ENCODE peak calls at places on chromosomes 2 and 18, in seven cellular contexts. F is NT2/D1, N is fibroblast of pulmonary artery, O is heart left ventricle, G is AG10803, E is left lung, P is astrocyte of the cerebellum. Q is an unnamed sample.

GRCh38 chr2:115400940-115401339 is 958.5 kb downstream of the DPP10 start:
- DNase-seq in P (no peak), G (no peak), F (no peak), N (no peak), E (no peak), O (no peak), Q (no peak)

GRCh38 chr2:22560021-22560420 is 825.0 kb upstream of the KLHL29 start:
- DNase-seq in P (no peak), N (no peak), E (no peak), O (no peak), F (no peak), G (no peak), Q (no peak)

GRCh38 chr2:64634338-64635267 is 19.1 kb downstream of the SERTAD2 start:
- DNase-seq in N (peak), P (no peak), E (no peak), G (peak), F (no peak), O (no peak), Q (peak)

GRCh38 chr18:75346671-75347070 is 80.8 kb downstream of the SMIM21 start:
- DNase-seq in E (no peak), P (no peak), F (no peak), N (no peak), O (no peak), G (no peak), Q (no peak)

GRCh38 chr2:70937866-70938579 is 2.3 kb downstream of the ATP6V1B1 start:
- DNase-seq in F (no peak), O (no peak), E (no peak), G (no peak), P (no peak), N (no peak), Q (no peak)

GRCh38 chr2:159755788-159756187 is 42.2 kb downstream of the CD302 start:
- DNase-seq in P (no peak), G (no peak), E (no peak), N (peak), O (no peak), F (no peak), Q (peak)

GRCh38 chr2:166344286-166345113 is 31.2 kb downstream of the SCN9A start:
- DNase-seq in N (peak), P (peak), O (no peak), F (no peak), G (peak), E (no peak), Q (peak)

GRCh38 chr2:19576411-19576810 is 218.0 kb upstream of the OSR1 start:
- DNase-seq in N (peak), F (no peak), P (no peak), G (no peak), E (no peak), O (no peak), Q (peak)

GRCh38 chr2:207390302-207391095 is 139.3 kb upstream of the CREB1 start:
- DNase-seq in E (no peak), P (no peak), O (no peak), F (no peak), N (no peak), G (no peak), Q (no peak)

GRCh38 chr2:81542119-81542518 is 1237.6 kb upstream of the LRRTM1 start:
- DNase-seq in P (no peak), O (no peak), F (no peak), N (no peak), G (no peak), E (no peak), Q (no peak)

GRCh38 chr2:144402282-144402681 is 117.6 kb downstream of the ZEB2 start:
- DNase-seq in P (no peak), O (peak), N (no peak), F (no peak), E (peak), G (peak), Q (no peak)

GRCh38 chr2:215338883-215339679 is 27.2 kb downstream of the ATIC start:
- DNase-seq in G (no peak), O (no peak), P (no peak), E (no peak), N (no peak), F (no peak), Q (no peak)

GRCh38 chr2:186780701-186781316 is 68.2 kb downstream of the ZSWIM2 start:
- DNase-seq in E (no peak), G (peak), N (peak), F (peak), O (no peak), P (peak), Q (peak)

GRCh38 chr2:43192939-43193651 is 33.3 kb downstream of the ZFP36L2 start:
- DNase-seq in P (no peak), E (no peak), O (no peak), N (no peak), G (no peak), F (no peak), Q (no peak)

GRCh38 chr2:166343467-166343866 is 32.3 kb downstream of the SCN9A start:
- DNase-seq in F (no peak), G (no peak), P (no peak), E (no peak), N (no peak), O (no peak), Q (no peak)

GRCh38 chr18:33355263-33355662 is 85.3 kb downstream of the CCDC178 start:
- DNase-seq in G (no peak), P (no peak), N (no peak), E (no peak), F (no peak), O (no peak), Q (no peak)

GRCh38 chr2:21281876-21282514 is 158.2 kb downstream of the TDRD15 start:
- DNase-seq in G (no peak), O (no peak), N (no peak), P (no peak), F (no peak), E (no peak), Q (no peak)

GRCh38 chr2:159942149-159942548 is 120.3 kb downstream of the PLA2R1 start:
- DNase-seq in O (no peak), N (peak), F (no peak), E (no peak), P (no peak), G (peak), Q (peak)

GRCh38 chr2:12717191-12717987 is 653 bp downstream of the TRIB2 start:
- DNase-seq in P (no peak), N (peak), G (peak), E (peak), O (peak), F (no peak), Q (peak)

GRCh38 chr2:240205348-240205747 is 64.9 kb upstream of the OTOS start:
- DNase-seq in F (no peak), E (no peak), G (peak), O (no peak), P (no peak), N (peak), Q (peak)

GRCh38 chr2:83233284-83233683 is 1225.8 kb downstream of the SUCLG1 start:
- DNase-seq in E (no peak), P (no peak), G (no peak), F (no peak), N (no peak), O (no peak), Q (no peak)

GRCh38 chr2:233360771-233361176 is 6.5 kb downstream of the DGKD start:
- DNase-seq in N (no peak), O (no peak), E (no peak), G (no peak), F (no peak), P (no peak), Q (no peak)

GRCh38 chr2:231708773-231709635 is 679 bp downstream of the PTMA start:
- DNase-seq in G (peak), N (peak), P (no peak), F (no peak), O (peak), E (peak), Q (peak)

GRCh38 chr18:10500038-10500437 is 25.8 kb upstream of the NAPG start:
- DNase-seq in E (no peak), O (no peak), P (no peak), N (no peak), G (no peak), F (no peak), Q (no peak)

GRCh38 chr2:23418490-23418911 is 33.5 kb downstream of the KLHL29 start:
- DNase-seq in O (no peak), G (peak), P (no peak), F (no peak), N (peak), E (no peak), Q (peak)

GRCh38 chr2:215316336-215316735 is 4.5 kb downstream of the ATIC start:
- DNase-seq in N (no peak), O (no peak), E (no peak), F (no peak), G (no peak), P (no peak), Q (no peak)

GRCh38 chr2:37766087-37766486 is 94.6 kb upstream of the CDC42EP3 start:
- DNase-seq in P (no peak), G (peak), F (no peak), E (no peak), O (no peak), N (no peak), Q (no peak)
- H3K4me3 ChIP-seq in P (no peak), G (no peak), F (no peak), E (no peak), O (no peak), N (no peak), Q (no peak)

GRCh38 chr18:57953883-57954282 is 90.1 kb upstream of the NEDD4L start:
- DNase-seq in P (no peak), E (no peak), F (no peak), O (no peak), N (no peak), G (no peak), Q (no peak)

GRCh38 chr18:57951110-57951796 is 92.8 kb upstream of the NEDD4L start:
- DNase-seq in G (no peak), E (no peak), F (no peak), N (no peak), O (no peak), P (no peak), Q (no peak)

GRCh38 chr18:57954928-57955327 is 89.1 kb upstream of the NEDD4L start:
- DNase-seq in O (no peak), P (no peak), G (no peak), F (no peak), N (no peak), E (peak), Q (no peak)

GRCh38 chr18:57950542-57950941 is 93.5 kb upstream of the NEDD4L start:
- DNase-seq in F (no peak), O (no peak), P (no peak), E (no peak), G (no peak), N (no peak), Q (no peak)

DNA sequence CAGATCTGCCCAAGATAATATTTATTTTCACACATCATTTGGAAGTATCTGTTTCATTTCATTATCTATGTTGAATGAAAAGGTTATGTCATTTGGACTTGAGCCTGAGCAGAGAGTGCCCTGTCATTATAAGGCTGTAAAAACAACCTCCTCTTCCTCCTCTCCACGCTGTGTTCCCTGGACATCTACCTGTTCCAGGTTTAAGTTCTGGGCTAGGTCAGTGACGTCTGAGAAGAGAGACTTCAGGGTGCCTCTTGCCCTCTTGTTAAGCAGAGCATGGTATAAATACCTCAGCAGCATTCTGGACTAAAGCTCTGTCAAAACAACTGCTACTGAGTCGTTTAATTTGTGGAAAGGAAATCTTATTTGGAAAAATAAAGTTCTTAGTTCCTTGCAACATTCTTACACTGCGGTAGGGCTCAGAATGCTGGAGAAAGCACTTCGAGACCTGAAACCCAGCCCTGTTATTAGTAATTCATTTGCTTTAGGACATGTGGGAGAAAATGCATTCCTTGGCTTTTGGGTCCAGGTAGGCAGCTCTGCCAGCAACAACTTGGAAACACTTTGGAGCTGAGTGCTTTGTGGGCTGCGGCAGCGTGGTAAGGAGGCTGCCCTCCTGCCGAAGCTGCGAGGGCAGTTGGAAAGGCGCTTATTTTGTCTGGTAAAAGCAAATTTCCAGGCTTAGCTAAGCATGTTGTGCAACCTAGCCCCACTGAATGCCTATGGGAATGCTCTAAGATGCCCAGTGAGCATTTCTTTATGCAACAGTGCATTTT is 91.8 kb upstream of the NEDD4L start:
- DNase-seq in N (peak), O (no peak), E (peak), F (no peak), G (peak), P (no peak), Q (peak)
- H3K4me3 ChIP-seq in N (no peak), O (no peak), E (no peak), F (no peak), G (no peak), P (no peak), Q (no peak)

DNA sequence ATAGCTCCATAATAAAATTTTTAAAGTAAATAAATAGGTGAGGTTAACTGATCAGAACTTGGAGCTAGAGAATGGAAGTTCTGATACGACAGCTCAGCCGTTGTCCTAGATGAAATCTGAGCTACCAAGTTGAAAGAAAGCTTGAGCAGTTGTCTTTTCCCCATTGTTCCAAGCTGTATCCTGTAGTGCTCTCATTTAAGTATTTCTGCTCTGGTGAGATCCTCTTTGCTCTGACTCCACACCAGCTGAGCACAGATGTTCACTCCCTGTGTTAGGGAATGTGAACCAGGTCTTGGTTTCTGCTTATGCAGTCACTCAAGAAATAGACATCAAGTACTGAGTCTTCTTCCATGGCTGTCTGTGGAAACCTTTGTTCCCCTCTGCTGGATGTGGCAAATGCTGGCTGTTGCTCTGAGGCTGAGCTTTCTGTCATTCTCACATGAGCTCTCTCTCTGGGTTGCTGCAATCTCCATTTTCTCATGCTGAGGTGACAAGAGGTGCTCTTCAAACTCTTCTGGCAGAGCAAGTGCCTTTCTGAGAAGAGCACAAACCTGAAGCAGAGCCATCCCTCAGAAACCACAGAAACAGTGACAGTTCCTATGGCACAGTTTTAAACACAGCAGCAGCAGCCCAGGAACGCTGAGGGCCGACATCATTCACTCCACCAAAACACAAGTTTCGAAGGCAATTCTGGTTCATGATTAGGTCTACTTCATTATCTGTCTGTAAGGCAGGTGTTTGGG is 194.1 kb downstream of the SP3 start:
- DNase-seq in N (no peak), E (no peak), G (no peak), O (no peak), F (no peak), P (no peak), Q (no peak)
- H3K4me3 ChIP-seq in N (no peak), E (no peak), G (no peak), O (no peak), F (no peak), P (no peak), Q (no peak)

GRCh38 chr2:47310801-47311560 is 92.0 kb upstream of the MSH2 start:
- DNase-seq in P (no peak), N (no peak), E (no peak), O (peak), G (no peak), F (no peak), Q (no peak)
- H3K4me3 ChIP-seq in P (no peak), N (no peak), E (no peak), O (no peak), G (no peak), F (no peak), Q (no peak)

DNA sequence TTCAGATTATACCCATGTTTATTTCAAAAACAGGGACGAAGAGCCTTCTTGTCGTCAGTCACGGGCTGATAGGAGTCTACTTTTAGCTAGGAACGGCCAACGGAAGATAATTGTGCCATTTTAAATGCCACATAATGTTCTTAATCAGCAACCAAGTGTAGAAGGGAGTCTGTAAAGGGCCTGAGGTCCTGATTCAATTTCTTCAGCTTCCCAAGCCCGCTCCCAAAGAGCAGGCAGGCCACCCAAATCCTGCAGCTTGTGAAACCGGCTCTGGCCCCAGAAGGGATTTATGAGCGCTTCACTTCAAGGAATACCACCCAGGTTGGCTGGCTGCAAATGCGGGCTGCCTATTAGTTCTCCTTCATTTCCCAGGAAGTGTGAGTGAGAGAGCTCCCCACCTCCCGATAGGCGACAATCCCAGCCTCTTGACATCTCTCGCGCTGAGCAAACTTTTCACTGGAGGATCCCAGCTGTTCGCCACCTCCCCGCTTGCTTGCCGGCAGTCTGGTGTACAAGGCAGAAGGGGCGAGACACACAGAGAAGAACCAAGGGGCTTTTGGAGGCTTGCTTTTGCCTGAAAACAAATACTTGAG is 272.9 kb downstream of the CDH20 start:
- DNase-seq in F (no peak), G (peak), O (peak), E (no peak), P (no peak), N (peak), Q (peak)
- H3K4me3 ChIP-seq in F (no peak), G (peak), O (peak), E (peak), P (peak), N (peak), Q (peak)

GRCh38 chr2:210442869-210443268 is 33.7 kb downstream of the LANCL1 start:
- DNase-seq in O (no peak), E (no peak), F (no peak), P (no peak), G (no peak), N (no peak), Q (no peak)
- H3K4me3 ChIP-seq in O (no peak), E (no peak), F (no peak), P (no peak), G (no peak), N (no peak), Q (no peak)

GRCh38 chr2:55277310-55277709 is 8.3 kb upstream of the MTIF2 start:
- DNase-seq in E (no peak), N (no peak), F (no peak), P (no peak), O (no peak), G (no peak), Q (no peak)

GRCh38 chr2:55283083-55283482 is 14.1 kb upstream of the MTIF2 start:
- DNase-seq in F (no peak), G (no peak), E (no peak), P (no peak), O (no peak), N (no peak), Q (no peak)

DNA sequence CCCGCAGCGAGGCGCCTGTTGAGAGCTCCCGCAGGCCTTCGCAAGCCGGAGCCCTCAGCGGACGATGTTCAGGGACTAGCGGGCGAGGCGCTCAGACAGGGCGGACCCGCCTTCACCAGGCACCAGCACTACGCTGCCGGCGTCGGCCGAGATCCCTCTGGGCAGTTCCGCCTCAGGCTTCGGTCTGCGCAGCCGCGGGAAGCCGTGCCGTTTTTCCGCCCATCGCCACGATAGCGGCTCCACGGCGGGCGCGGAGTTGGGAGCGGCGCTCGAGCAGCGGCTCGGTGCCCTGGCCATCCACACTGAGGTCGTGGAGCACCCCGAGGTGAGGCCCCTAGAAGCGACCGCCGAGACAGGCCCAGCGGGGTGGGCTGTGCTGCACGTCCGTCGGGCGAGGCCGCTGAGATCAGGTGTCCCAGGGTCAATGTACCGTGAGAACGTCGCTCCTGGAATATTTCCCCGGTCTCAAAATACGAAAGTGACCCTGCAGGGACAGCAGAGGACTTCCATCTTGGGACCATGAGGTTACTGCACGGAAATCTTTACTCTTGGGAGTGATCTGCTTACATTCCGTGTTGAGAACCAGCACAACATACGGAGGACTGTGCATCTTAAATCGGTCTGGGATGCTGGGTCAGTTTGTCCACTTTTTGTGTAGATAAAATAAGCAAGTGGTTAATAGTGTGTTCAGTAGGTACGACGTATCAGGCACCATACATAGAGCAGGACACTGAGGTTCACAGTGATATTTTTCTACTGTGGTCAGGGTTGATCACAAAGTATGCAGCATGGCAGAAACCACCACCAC is 13.3 kb upstream of the MTIF2 start:
- DNase-seq in P (peak), G (peak), O (peak), F (peak), E (peak), N (peak), Q (peak)
- H3K4me3 ChIP-seq in P (peak), G (peak), O (peak), F (peak), E (peak), N (peak), Q (peak)